ENCODE peak calls at places on chromosomes 11 and 22, in seven cellular contexts. One of them, this sample, is unnamed.

GRCh38 chr22:24592144-24592845 is 578 bp downstream of the LRRC75B start:
- DNase-seq in neural crest cell: peak; percentile 29
- DNase-seq in HCT116: no peak
- DNase-seq in T1000: no peak
- DNase-seq in IMR-90: no peak
- DNase-seq in brain microvascular endothelial cell: no peak
- DNase-seq in NCI-H774: no peak
- DNase-seq in this sample: no peak

GRCh38 chr11:95229199-95230053 is 1.6 kb downstream of the SESN3 start:
- DNase-seq in neural crest cell: no peak
- DNase-seq in T1000: no peak
- DNase-seq in IMR-90: peak; percentile 13
- DNase-seq in brain microvascular endothelial cell: no peak
- DNase-seq in HCT116: no peak
- DNase-seq in NCI-H774: no peak
- DNase-seq in this sample: no peak

GRCh38 chr11:118305726-118306125 is 1.2 kb downstream of the CD3E start:
- DNase-seq in T1000: no peak
- DNase-seq in neural crest cell: no peak
- DNase-seq in brain microvascular endothelial cell: no peak
- DNase-seq in IMR-90: no peak
- DNase-seq in HCT116: no peak
- DNase-seq in NCI-H774: no peak
- DNase-seq in this sample: no peak

GRCh38 chr11:95606824-95607223 is 182.8 kb downstream of the FAM76B start:
- DNase-seq in T1000: no peak
- DNase-seq in neural crest cell: no peak
- DNase-seq in NCI-H774: no peak
- DNase-seq in IMR-90: no peak
- DNase-seq in HCT116: no peak
- DNase-seq in brain microvascular endothelial cell: no peak
- DNase-seq in this sample: no peak

GRCh38 chr22:24696551-24697001 is 77.9 kb downstream of the PIWIL3 start:
- DNase-seq in brain microvascular endothelial cell: no peak
- DNase-seq in T1000: no peak
- DNase-seq in neural crest cell: no peak
- DNase-seq in NCI-H774: no peak
- DNase-seq in HCT116: no peak
- DNase-seq in IMR-90: no peak
- DNase-seq in this sample: no peak

GRCh38 chr11:9573775-9574555 is 495 bp downstream of the WEE1 start:
- DNase-seq in HCT116: no peak
- DNase-seq in T1000: no peak
- DNase-seq in brain microvascular endothelial cell: no peak
- DNase-seq in NCI-H774: no peak
- DNase-seq in neural crest cell: peak; percentile 18
- DNase-seq in IMR-90: no peak
- DNase-seq in this sample: no peak

GRCh38 chr22:30238136-30238535 is 8.4 kb downstream of the LIF start:
- DNase-seq in NCI-H774: no peak
- DNase-seq in HCT116: no peak
- DNase-seq in T1000: no peak
- DNase-seq in neural crest cell: no peak
- DNase-seq in IMR-90: no peak
- DNase-seq in brain microvascular endothelial cell: no peak
- DNase-seq in this sample: no peak

GRCh38 chr11:71252782-71253730 is 679 bp upstream of the SHANK2 start:
- DNase-seq in brain microvascular endothelial cell: peak; percentile 35
- DNase-seq in HCT116: peak; percentile 48
- DNase-seq in T1000: peak; percentile 34
- DNase-seq in NCI-H774: no peak
- DNase-seq in IMR-90: peak; percentile 68
- DNase-seq in neural crest cell: peak; percentile 18
- DNase-seq in this sample: no peak

GRCh38 chr11:112922606-112923005 is 38.6 kb upstream of the NCAM1 start:
- DNase-seq in NCI-H774: peak; percentile 30
- DNase-seq in IMR-90: no peak
- DNase-seq in neural crest cell: no peak
- DNase-seq in HCT116: no peak
- DNase-seq in brain microvascular endothelial cell: no peak
- DNase-seq in T1000: no peak
- DNase-seq in this sample: no peak

GRCh38 chr11:64523456-64524187 is 67.4 kb upstream of the SLC22A12 start:
- DNase-seq in T1000: no peak
- DNase-seq in brain microvascular endothelial cell: no peak
- DNase-seq in HCT116: no peak
- DNase-seq in neural crest cell: no peak
- DNase-seq in NCI-H774: no peak
- DNase-seq in IMR-90: no peak
- DNase-seq in this sample: no peak

GRCh38 chr22:35312198-35313059 is 12.7 kb downstream of the TOM1 start:
- DNase-seq in IMR-90: peak; percentile 82
- DNase-seq in NCI-H774: peak; percentile 6
- DNase-seq in brain microvascular endothelial cell: peak; percentile 72
- DNase-seq in HCT116: peak; percentile 16
- DNase-seq in neural crest cell: no peak
- DNase-seq in T1000: no peak
- DNase-seq in this sample: no peak

GRCh38 chr11:58577441-58578135 is 1.3 kb upstream of the ZFP91 start:
- DNase-seq in IMR-90: peak; percentile 97
- DNase-seq in brain microvascular endothelial cell: peak; percentile 95
- DNase-seq in T1000: peak; percentile 53
- DNase-seq in neural crest cell: no peak
- DNase-seq in NCI-H774: no peak
- DNase-seq in HCT116: no peak
- DNase-seq in this sample: no peak

GRCh38 chr11:18698341-18699268 is at the start of gene TMEM86A:
- DNase-seq in NCI-H774: peak; percentile 91
- DNase-seq in HCT116: peak; percentile 59
- DNase-seq in neural crest cell: peak; percentile 83
- DNase-seq in IMR-90: peak; percentile 60
- DNase-seq in brain microvascular endothelial cell: peak; percentile 74
- DNase-seq in T1000: peak; percentile 57
- DNase-seq in this sample: peak; percentile 33

GRCh38 chr11:26070981-26071380 is 260.9 kb upstream of the ANO3 start:
- DNase-seq in T1000: no peak
- DNase-seq in neural crest cell: no peak
- DNase-seq in brain microvascular endothelial cell: no peak
- DNase-seq in HCT116: no peak
- DNase-seq in NCI-H774: no peak
- DNase-seq in IMR-90: no peak
- DNase-seq in this sample: no peak

GRCh38 chr11:36073411-36074203 is 129.7 kb downstream of the LDLRAD3 start:
- DNase-seq in IMR-90: peak; percentile 92
- DNase-seq in brain microvascular endothelial cell: peak; percentile 73
- DNase-seq in neural crest cell: no peak
- DNase-seq in NCI-H774: no peak
- DNase-seq in HCT116: no peak
- DNase-seq in T1000: no peak
- DNase-seq in this sample: no peak

GRCh38 chr22:27800250-27801131 is 1.1 kb downstream of the MN1 start:
- DNase-seq in IMR-90: no peak
- DNase-seq in brain microvascular endothelial cell: no peak
- DNase-seq in T1000: no peak
- DNase-seq in NCI-H774: no peak
- DNase-seq in HCT116: no peak
- DNase-seq in neural crest cell: peak; percentile 20
- DNase-seq in this sample: no peak

GRCh38 chr11:35047179-35047578 is 91.8 kb upstream of the CD44 start:
- DNase-seq in brain microvascular endothelial cell: no peak
- DNase-seq in T1000: no peak
- DNase-seq in neural crest cell: no peak
- DNase-seq in HCT116: no peak
- DNase-seq in IMR-90: no peak
- DNase-seq in NCI-H774: no peak
- DNase-seq in this sample: no peak

GRCh38 chr22:30212363-30212995 is 34.1 kb downstream of the LIF start:
- DNase-seq in IMR-90: peak; percentile 95
- DNase-seq in NCI-H774: peak; percentile 3
- DNase-seq in T1000: peak; percentile 62
- DNase-seq in brain microvascular endothelial cell: peak; percentile 94
- DNase-seq in neural crest cell: no peak
- DNase-seq in HCT116: peak; percentile 93
- DNase-seq in this sample: peak; percentile 77

GRCh38 chr22:49951001-49951677 is 9.4 kb upstream of the PIM3 start:
- DNase-seq in neural crest cell: no peak
- DNase-seq in brain microvascular endothelial cell: no peak
- DNase-seq in IMR-90: peak; percentile 64
- DNase-seq in NCI-H774: peak; percentile 61
- DNase-seq in HCT116: no peak
- DNase-seq in T1000: no peak
- DNase-seq in this sample: peak; percentile 93

GRCh38 chr11:64298966-64299846 is 952 bp upstream of the CATSPERZ start:
- DNase-seq in IMR-90: no peak
- DNase-seq in brain microvascular endothelial cell: no peak
- DNase-seq in T1000: no peak
- DNase-seq in NCI-H774: no peak
- DNase-seq in neural crest cell: no peak
- DNase-seq in HCT116: no peak
- DNase-seq in this sample: no peak

GRCh38 chr22:35102663-35103062 is 36.7 kb downstream of the ISX start:
- DNase-seq in neural crest cell: no peak
- DNase-seq in brain microvascular endothelial cell: peak; percentile 12
- DNase-seq in NCI-H774: no peak
- DNase-seq in IMR-90: peak; percentile 2
- DNase-seq in HCT116: no peak
- DNase-seq in T1000: no peak
- DNase-seq in this sample: no peak

GRCh38 chr11:80593981-80594380 is 1153.2 kb upstream of the TENM4 start:
- DNase-seq in brain microvascular endothelial cell: peak; percentile 88
- DNase-seq in NCI-H774: no peak
- DNase-seq in neural crest cell: no peak
- DNase-seq in T1000: no peak
- DNase-seq in IMR-90: peak; percentile 44
- DNase-seq in HCT116: no peak
- DNase-seq in this sample: no peak

GRCh38 chr22:39622881-39623367 is 52.4 kb downstream of the CACNA1I start:
- DNase-seq in neural crest cell: peak; percentile 74
- DNase-seq in HCT116: peak; percentile 40
- DNase-seq in T1000: no peak
- DNase-seq in brain microvascular endothelial cell: peak; percentile 25
- DNase-seq in IMR-90: peak; percentile 9
- DNase-seq in NCI-H774: no peak
- DNase-seq in this sample: no peak

GRCh38 chr11:124879999-124880611 is 14.9 kb downstream of the ROBO3 start:
- DNase-seq in IMR-90: no peak
- DNase-seq in HCT116: no peak
- DNase-seq in neural crest cell: no peak
- DNase-seq in T1000: no peak
- DNase-seq in NCI-H774: no peak
- DNase-seq in brain microvascular endothelial cell: no peak
- DNase-seq in this sample: no peak

GRCh38 chr11:72102946-72103753 is at the start of gene LAMTOR1:
- DNase-seq in brain microvascular endothelial cell: peak; percentile 99
- DNase-seq in T1000: peak; percentile 97
- DNase-seq in neural crest cell: peak; percentile 94
- DNase-seq in HCT116: peak; percentile 98
- DNase-seq in IMR-90: peak; percentile 99
- DNase-seq in NCI-H774: peak; percentile 99
- DNase-seq in this sample: peak; percentile 99

GRCh38 chr11:70688142-70688541 is 289.8 kb downstream of the CTTN start:
- DNase-seq in neural crest cell: no peak
- DNase-seq in HCT116: no peak
- DNase-seq in brain microvascular endothelial cell: no peak
- DNase-seq in NCI-H774: no peak
- DNase-seq in IMR-90: no peak
- DNase-seq in T1000: no peak
- DNase-seq in this sample: no peak

GRCh38 chr11:78038697-78039313 is 15.7 kb upstream of the KCTD14 start:
- DNase-seq in T1000: no peak
- DNase-seq in IMR-90: peak; percentile 28
- DNase-seq in neural crest cell: no peak
- DNase-seq in NCI-H774: no peak
- DNase-seq in HCT116: no peak
- DNase-seq in brain microvascular endothelial cell: no peak
- DNase-seq in this sample: no peak

GRCh38 chr22:49322861-49323622 is 504.6 kb downstream of the BRD1 start:
- DNase-seq in T1000: no peak
- DNase-seq in NCI-H774: no peak
- DNase-seq in brain microvascular endothelial cell: no peak
- DNase-seq in HCT116: no peak
- DNase-seq in IMR-90: no peak
- DNase-seq in neural crest cell: no peak
- DNase-seq in this sample: no peak

GRCh38 chr11:111520565-111520964 is 6.0 kb downstream of the HOATZ start:
- DNase-seq in NCI-H774: no peak
- DNase-seq in neural crest cell: no peak
- DNase-seq in T1000: no peak
- DNase-seq in brain microvascular endothelial cell: peak; percentile 47
- DNase-seq in HCT116: no peak
- DNase-seq in IMR-90: peak; percentile 65
- DNase-seq in this sample: no peak

GRCh38 chr11:67158241-67158640 is 39.2 kb downstream of the KDM2A start:
- DNase-seq in neural crest cell: no peak
- DNase-seq in NCI-H774: no peak
- DNase-seq in T1000: no peak
- DNase-seq in HCT116: no peak
- DNase-seq in IMR-90: peak; percentile 38
- DNase-seq in brain microvascular endothelial cell: no peak
- DNase-seq in this sample: no peak

GRCh38 chr11:94866231-94866827 is 98.2 kb downstream of the AMOTL1 start:
- DNase-seq in HCT116: no peak
- DNase-seq in brain microvascular endothelial cell: peak; percentile 32
- DNase-seq in NCI-H774: no peak
- DNase-seq in T1000: no peak
- DNase-seq in IMR-90: no peak
- DNase-seq in neural crest cell: no peak
- DNase-seq in this sample: no peak

GRCh38 chr22:19066531-19067271 is 55.5 kb downstream of the DGCR2 start:
- DNase-seq in brain microvascular endothelial cell: peak; percentile 13
- DNase-seq in HCT116: no peak
- DNase-seq in NCI-H774: no peak
- DNase-seq in IMR-90: peak; percentile 83
- DNase-seq in T1000: no peak
- DNase-seq in neural crest cell: no peak
- DNase-seq in this sample: no peak

GRCh38 chr11:44112083-44112865 is 16.8 kb downstream of the EXT2 start:
- DNase-seq in neural crest cell: no peak
- DNase-seq in NCI-H774: peak; percentile 4
- DNase-seq in brain microvascular endothelial cell: peak; percentile 46
- DNase-seq in T1000: peak; percentile 5
- DNase-seq in IMR-90: peak; percentile 76
- DNase-seq in HCT116: no peak
- DNase-seq in this sample: no peak

GRCh38 chr11:7555067-7555699 is 41.4 kb downstream of the PPFIBP2 start:
- DNase-seq in brain microvascular endothelial cell: no peak
- DNase-seq in HCT116: no peak
- DNase-seq in IMR-90: no peak
- DNase-seq in NCI-H774: peak; percentile 31
- DNase-seq in neural crest cell: no peak
- DNase-seq in T1000: no peak
- DNase-seq in this sample: peak; percentile 89

GRCh38 chr11:83612891-83613766 is 327.0 kb upstream of the CCDC90B start:
- DNase-seq in neural crest cell: no peak
- DNase-seq in IMR-90: no peak
- DNase-seq in brain microvascular endothelial cell: no peak
- DNase-seq in NCI-H774: peak; percentile 6
- DNase-seq in HCT116: no peak
- DNase-seq in T1000: no peak
- DNase-seq in this sample: no peak